ENCODE peak calls at places on chromosome 3, in four cellular contexts. K is body of pancreas; D is A549; Y is stimulated activated CD4-positive, alpha-beta T cell treated with anti-CD3 and anti-CD28 coated beads, Interleukin-12 subunit alpha, Interleukin-12 subunit beta, amount 100 ng/mL, for 48 hours. Q is an unnamed sample.

GRCh38 chr3:50258979-50259378 is 10.0 kb upstream of the SEMA3B start:
- DNase-seq in Y (no peak), K (no peak), D (no peak), Q (no peak)

GRCh38 chr3:145817870-145818483 is 343.0 kb downstream of the PLOD2 start:
- DNase-seq in K (no peak), Y (no peak), D (no peak), Q (no peak)

GRCh38 chr3:28575748-28576589 is 227.3 kb upstream of the AZI2 start:
- DNase-seq in Y (no peak), D (no peak), K (peak), Q (no peak)

GRCh38 chr3:31943041-31943440 is 38.0 kb downstream of the OSBPL10 start:
- DNase-seq in Y (no peak), D (no peak), K (no peak), Q (no peak)

GRCh38 chr3:179606534-179607085 is 2.0 kb downstream of the NDUFB5 start:
- DNase-seq in Y (no peak), K (no peak), D (no peak), Q (no peak)

GRCh38 chr3:56759532-56759931 is 42.2 kb downstream of the ARHGEF3 start:
- DNase-seq in D (no peak), Y (no peak), K (no peak), Q (no peak)

GRCh38 chr3:147906275-147906674 is 497.1 kb downstream of the ZIC1 start:
- DNase-seq in Y (no peak), K (no peak), D (no peak), Q (no peak)

GRCh38 chr3:184377882-184378445 is at the start of gene THPO:
- DNase-seq in D (no peak), K (peak), Y (no peak), Q (no peak)

GRCh38 chr3:186152889-186153292 is 44.0 kb upstream of the ETV5 start:
- DNase-seq in K (no peak), Y (no peak), D (no peak), Q (no peak)

GRCh38 chr3:150956376-150956775 is 16.2 kb downstream of the CLRN1 start:
- DNase-seq in Y (no peak), D (no peak), K (no peak), Q (peak)

GRCh38 chr3:181935915-181936314 is 224.2 kb downstream of the SOX2 start:
- DNase-seq in Y (no peak), D (no peak), K (no peak), Q (no peak)

GRCh38 chr3:194395767-194396527 is 3.1 kb downstream of the GP5 start:
- DNase-seq in D (no peak), K (no peak), Y (peak), Q (no peak)

GRCh38 chr3:14876942-14877341 is 58.2 kb downstream of the FGD5 start:
- DNase-seq in D (peak), Y (no peak), K (peak), Q (no peak)

GRCh38 chr3:145849115-145849514 is 311.9 kb downstream of the PLOD2 start:
- DNase-seq in D (no peak), K (no peak), Y (no peak), Q (no peak)

GRCh38 chr3:135093121-135093520 is 298.1 kb downstream of the EPHB1 start:
- DNase-seq in K (no peak), D (no peak), Y (no peak), Q (no peak)

GRCh38 chr3:148238421-148238821 is 459.3 kb upstream of the AGTR1 start:
- DNase-seq in Y (no peak), K (no peak), D (no peak), Q (no peak)

GRCh38 chr3:89955141-89955540 is 847.7 kb downstream of the EPHA3 start:
- DNase-seq in K (no peak), D (no peak), Y (no peak), Q (no peak)

GRCh38 chr3:73352841-73353493 is 271.8 kb downstream of the PDZRN3 start:
- DNase-seq in D (no peak), Y (no peak), K (peak), Q (no peak)

GRCh38 chr3:12905316-12906071 is 64.1 kb upstream of the RPL32 start:
- DNase-seq in D (no peak), Y (no peak), K (no peak), Q (no peak)

GRCh38 chr3:52299815-52300611 is 12.4 kb downstream of the GLYCTK start:
- DNase-seq in Y (no peak), D (no peak), K (peak), Q (peak)

GRCh38 chr3:189902230-189903186 is 218.2 kb downstream of the P3H2 start:
- DNase-seq in K (no peak), Y (no peak), D (no peak), Q (no peak)

GRCh38 chr3:11602886-11603285 is 40.8 kb downstream of the VGLL4 start:
- DNase-seq in K (no peak), Y (no peak), D (no peak), Q (no peak)

GRCh38 chr3:113431811-113432210 is 9.5 kb downstream of the CFAP44 start:
- DNase-seq in D (no peak), K (no peak), Y (no peak), Q (no peak)

GRCh38 chr3:50630394-50630793 is 13.4 kb downstream of the MAPKAPK3 start:
- DNase-seq in Y (no peak), D (no peak), K (no peak), Q (no peak)

GRCh38 chr3:5187920-5188418 is 462 bp downstream of the EDEM1 start:
- DNase-seq in Y (no peak), K (peak), D (peak), Q (peak)

GRCh38 chr3:194083253-194084224 is 52.4 kb upstream of the HES1 start:
- DNase-seq in Y (no peak), K (no peak), D (no peak), Q (no peak)

GRCh38 chr3:44682182-44682896 is 30.1 kb upstream of the ZNF502 start:
- DNase-seq in D (no peak), K (no peak), Y (no peak), Q (peak)

GRCh38 chr3:66655673-66656072 is 154.9 kb upstream of the LRIG1 start:
- DNase-seq in Y (no peak), D (no peak), K (no peak), Q (no peak)

GRCh38 chr3:33131328-33132018 is 17.7 kb downstream of the CRTAP start:
- DNase-seq in K (peak), D (peak), Y (no peak), Q (peak)

GRCh38 chr3:131794766-131795381 is 239.9 kb downstream of the CPNE4 start:
- DNase-seq in D (peak), K (peak), Y (no peak), Q (peak)

GRCh38 chr3:78857494-78858111 is 910.2 kb downstream of the ROBO1 start:
- DNase-seq in Y (no peak), D (no peak), K (no peak), Q (no peak)

GRCh38 chr3:49647741-49648140 is 26.4 kb upstream of the APEH start:
- DNase-seq in K (no peak), D (no peak), Y (no peak), Q (no peak)

GRCh38 chr3:197456271-197457091 is 99.3 kb downstream of the BDH1 start:
- DNase-seq in D (peak), K (peak), Y (peak), Q (peak)

GRCh38 chr3:123953735-123954134 is 7.3 kb downstream of the CCDC14 start:
- DNase-seq in D (no peak), K (no peak), Y (no peak), Q (no peak)

GRCh38 chr3:142651711-142652110 is 55.5 kb downstream of the PLS1 start:
- DNase-seq in K (no peak), Y (no peak), D (no peak), Q (no peak)

GRCh38 chr3:132180337-132180791 is 136.8 kb upstream of the ACP3 start:
- DNase-seq in K (no peak), Y (no peak), D (peak), Q (peak)

GRCh38 chr3:123861081-123861836 is 22.9 kb downstream of the MYLK start:
- DNase-seq in D (no peak), K (no peak), Y (no peak), Q (no peak)

GRCh38 chr3:102400766-102401165 is 34.0 kb upstream of the ZPLD1 start:
- DNase-seq in K (no peak), Y (no peak), D (no peak), Q (peak)

GRCh38 chr3:26345613-26346012 is 277.0 kb upstream of the LRRC3B start:
- DNase-seq in D (no peak), Y (no peak), K (no peak), Q (no peak)

Q was measured in RKO.